ENCODE peak calls at places on chromosomes 1 and 21, in ten cellular contexts. B, L, P, K, W, M, U, N, S and H are unnamed samples.

GRCh38 chr1:166489670-166490436 is 323.1 kb upstream of the FAM78B start:
- DNase-seq in W (peak), S (peak), N (no peak), U (peak), B (peak), M (no peak), L (no peak), K (no peak), P (peak), H (no peak)

GRCh38 chr1:41381691-41382530 is 20.7 kb downstream of the FOXO6 start:
- DNase-seq in N (no peak), S (peak), K (no peak), P (peak), B (no peak), W (peak), L (no peak), M (no peak), U (peak), H (no peak)

GRCh38 chr1:200938955-200939354 is 44.3 kb downstream of the INAVA start:
- DNase-seq in M (no peak), K (no peak), P (no peak), W (no peak), N (no peak), S (no peak), L (no peak), B (no peak), U (peak), H (no peak)

GRCh38 chr1:182739545-182739944 is 50.0 kb upstream of the NPL start:
- DNase-seq in W (no peak), L (no peak), P (no peak), N (no peak), B (no peak), K (no peak), M (peak), U (no peak), S (no peak), H (no peak)

GRCh38 chr1:161044908-161045748 is 649 bp downstream of the USF1 start:
- DNase-seq in N (peak), K (peak), U (peak), B (peak), M (peak), P (peak), S (peak), W (peak), L (no peak), H (peak)

GRCh38 chr21:44300262-44300959 is 558 bp downstream of the PFKL start:
- DNase-seq in L (no peak), B (peak), N (peak), P (peak), U (peak), W (peak), K (peak), S (peak), M (peak), H (peak)

GRCh38 chr1:151892190-151892589 is 17.1 kb downstream of the THEM4 start:
- DNase-seq in S (no peak), L (no peak), U (no peak), N (no peak), P (peak), K (no peak), M (peak), B (no peak), W (no peak), H (no peak)

GRCh38 chr1:64469614-64469976 is 334 bp upstream of the CACHD1 start:
- DNase-seq in S (no peak), L (no peak), K (peak), P (peak), U (no peak), N (no peak), B (no peak), M (peak), W (no peak), H (no peak)

GRCh38 chr1:63847308-63847910 is 73.6 kb downstream of the ROR1 start:
- DNase-seq in W (no peak), S (no peak), N (no peak), P (no peak), U (no peak), L (no peak), B (no peak), M (no peak), K (peak), H (no peak)

GRCh38 chr1:53889304-53890298 is at the start of gene YIPF1:
- DNase-seq in B (peak), K (peak), L (peak), S (peak), P (peak), U (peak), N (peak), W (peak), M (peak), H (peak)

GRCh38 chr1:62210960-62211359 is 16.3 kb downstream of the L1TD1 start:
- DNase-seq in L (no peak), N (no peak), W (no peak), M (no peak), B (no peak), S (no peak), U (no peak), K (peak), P (peak), H (no peak)

GRCh38 chr1:55211909-55212308 is 3.3 kb downstream of the USP24 start:
- DNase-seq in N (no peak), B (no peak), L (no peak), S (no peak), U (no peak), P (no peak), K (no peak), W (no peak), M (no peak), H (no peak)

GRCh38 chr1:155932487-155932886 is 1.7 kb downstream of the KHDC4 start:
- DNase-seq in P (peak), K (no peak), W (no peak), S (no peak), M (no peak), L (no peak), U (no peak), B (no peak), N (no peak), H (no peak)

GRCh38 chr21:41802684-41803083 is 35.8 kb upstream of the RIPK4 start:
- DNase-seq in S (peak), P (peak), B (no peak), U (no peak), N (peak), W (peak), K (peak), L (peak), M (no peak), H (peak)